ENCODE peak calls at places on chromosome 20, in ten cellular contexts. F, U, X, Z, T, L, E, D, H and G are unnamed samples.

GRCh38 chr20:49534314-49534713 is 33.6 kb downstream of the PTGIS start:
- DNase-seq in D (no peak), X (peak), Z (no peak), U (no peak), H (no peak), T (peak), L (peak), F (peak), E (peak), G (peak)

GRCh38 chr20:21303872-21304586 is 898 bp downstream of the XRN2 start:
- DNase-seq in U (no peak), T (no peak), X (no peak), H (no peak), Z (no peak), L (no peak), E (no peak), D (no peak), F (no peak), G (no peak)

GRCh38 chr20:62824476-62825287 is 7.8 kb downstream of the COL9A3 start:
- DNase-seq in U (no peak), X (no peak), Z (peak), L (peak), H (peak), D (no peak), E (peak), T (no peak), F (no peak), G (no peak)

GRCh38 chr20:20568604-20569205 is 143.7 kb downstream of the RALGAPA2 start:
- DNase-seq in E (no peak), H (no peak), D (no peak), U (no peak), L (peak), X (no peak), Z (no peak), F (no peak), T (peak), G (peak)

GRCh38 chr20:64244870-64245603 is 10.5 kb upstream of the PCMTD2 start:
- DNase-seq in T (no peak), D (no peak), F (no peak), U (no peak), H (no peak), Z (no peak), X (peak), L (no peak), E (peak), G (no peak)

GRCh38 chr20:20594171-20594530 is 118.3 kb downstream of the RALGAPA2 start:
- DNase-seq in Z (no peak), L (peak), H (no peak), E (no peak), X (no peak), U (no peak), F (no peak), D (no peak), T (peak), G (no peak)

GRCh38 chr20:38153011-38153329 is 12.1 kb downstream of the TGM2 start:
- DNase-seq in H (no peak), U (no peak), Z (no peak), X (no peak), L (no peak), T (peak), E (no peak), D (no peak), F (no peak), G (no peak)

GRCh38 chr20:41664584-41664983 is 46.4 kb upstream of the CHD6 start:
- DNase-seq in Z (no peak), U (no peak), L (peak), T (peak), X (no peak), F (no peak), D (no peak), E (no peak), H (no peak), G (no peak)

DNA sequence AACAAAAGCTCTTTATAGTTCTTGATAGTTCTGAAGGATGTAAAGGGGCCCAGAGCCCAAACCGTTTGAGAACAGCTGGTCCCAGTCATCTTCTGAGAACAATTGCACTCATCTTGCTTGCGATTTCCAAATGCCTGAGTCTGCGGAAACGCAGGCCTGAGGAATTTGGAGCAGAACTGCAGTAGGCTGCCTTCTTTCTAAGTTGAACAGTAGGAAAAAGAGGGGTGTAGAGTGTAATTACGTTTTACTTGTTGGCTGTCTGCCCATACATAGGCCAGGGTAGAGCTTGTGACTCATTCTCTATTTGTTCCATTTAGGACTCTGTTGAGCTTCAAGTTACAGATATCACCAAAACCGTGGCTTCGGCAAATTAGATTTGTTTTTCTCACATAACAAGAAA is 42.0 kb upstream of the KIF16B start:
- DNase-seq in D (no peak), H (no peak), T (no peak), L (no peak), F (peak), E (no peak), X (peak), U (no peak), Z (no peak), G (no peak)
- H3K27ac ChIP-seq in D (peak), H (no peak), T (no peak), L (no peak), F (no peak), E (no peak), X (no peak), U (no peak), Z (no peak), G (no peak)

GRCh38 chr20:33676652-33677645 is 2.7 kb upstream of the NECAB3 start:
- DNase-seq in L (no peak), X (peak), D (no peak), F (no peak), Z (no peak), U (no peak), E (no peak), T (no peak), H (no peak), G (no peak)

GRCh38 chr20:33675127-33675954 is 1.1 kb upstream of the NECAB3 start:
- DNase-seq in E (no peak), L (no peak), U (no peak), F (no peak), Z (no peak), X (peak), T (no peak), H (peak), D (no peak), G (no peak)

GRCh38 chr20:33674294-33675126 is at the start of gene NECAB3:
- DNase-seq in T (peak), L (peak), E (peak), H (peak), D (peak), U (peak), Z (peak), F (no peak), X (peak), G (peak)

GRCh38 chr20:33677991-33678431 is 3.8 kb upstream of the NECAB3 start:
- DNase-seq in Z (peak), U (no peak), E (no peak), T (no peak), D (peak), L (no peak), F (no peak), X (peak), H (no peak), G (no peak)

DNA sequence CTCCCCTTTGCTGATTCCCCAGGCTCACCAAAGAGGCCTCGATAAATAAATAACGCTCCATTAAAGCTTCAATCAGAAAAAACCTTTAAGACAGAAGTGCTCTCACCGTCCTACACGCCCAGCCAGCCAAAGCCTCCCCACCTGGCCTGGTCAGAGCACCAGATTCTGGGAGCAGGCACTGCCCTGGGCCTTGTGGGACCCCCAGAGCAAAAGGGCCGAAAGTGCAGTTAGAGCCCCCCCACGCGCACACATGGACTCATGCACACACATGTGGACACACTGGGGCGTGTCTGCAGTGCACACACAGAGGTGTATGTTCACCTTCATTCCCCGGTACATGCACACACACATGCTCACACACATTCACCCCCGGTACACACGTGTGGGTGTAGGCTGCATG is 1.9 kb upstream of the NECAB3 start:
- DNase-seq in U (no peak), Z (no peak), X (peak), F (no peak), D (no peak), T (no peak), E (no peak), L (no peak), H (no peak), G (no peak)
- H3K27ac ChIP-seq in U (peak), Z (peak), X (peak), F (no peak), D (peak), T (no peak), E (no peak), L (no peak), H (peak), G (no peak)

GRCh38 chr20:51563597-51564332 is 21.2 kb upstream of the NFATC2 start:
- DNase-seq in F (peak), U (no peak), L (peak), Z (peak), D (peak), T (peak), H (peak), X (peak), E (peak), G (no peak)
- H3K27ac ChIP-seq in F (no peak), U (peak), L (no peak), Z (peak), D (peak), T (peak), H (peak), X (peak), E (no peak), G (no peak)

DNA sequence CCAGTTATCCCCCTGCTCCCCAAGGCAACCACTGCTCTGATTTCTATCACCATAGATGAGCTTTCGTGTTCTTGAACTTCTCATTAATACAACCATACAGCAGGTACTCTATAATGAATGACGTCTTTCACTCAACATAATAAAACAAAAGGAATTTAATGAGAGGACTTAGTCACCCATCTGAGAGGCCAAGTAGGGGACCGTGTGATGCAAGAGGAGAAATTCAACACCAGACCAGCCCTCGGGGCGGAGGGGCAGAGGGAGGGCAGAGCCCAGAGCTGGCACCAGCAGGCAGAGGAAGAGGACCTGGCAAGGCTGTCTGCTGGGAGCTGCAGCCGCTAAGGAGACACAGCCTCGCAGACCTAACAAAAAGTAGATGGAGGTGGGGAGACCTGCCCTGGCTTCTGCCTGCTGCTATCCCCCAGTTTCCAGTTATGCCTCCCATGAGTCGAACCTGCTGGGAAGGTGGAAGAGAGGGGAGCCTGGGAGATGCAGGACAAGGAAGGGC is 13.7 kb downstream of the CCN5 start:
- DNase-seq in D (peak), H (peak), L (peak), T (peak), E (peak), X (no peak), U (peak), F (no peak), Z (peak), G (peak)
- H3K27ac ChIP-seq in D (peak), H (peak), L (no peak), T (peak), E (no peak), X (no peak), U (no peak), F (no peak), Z (peak), G (no peak)

DNA sequence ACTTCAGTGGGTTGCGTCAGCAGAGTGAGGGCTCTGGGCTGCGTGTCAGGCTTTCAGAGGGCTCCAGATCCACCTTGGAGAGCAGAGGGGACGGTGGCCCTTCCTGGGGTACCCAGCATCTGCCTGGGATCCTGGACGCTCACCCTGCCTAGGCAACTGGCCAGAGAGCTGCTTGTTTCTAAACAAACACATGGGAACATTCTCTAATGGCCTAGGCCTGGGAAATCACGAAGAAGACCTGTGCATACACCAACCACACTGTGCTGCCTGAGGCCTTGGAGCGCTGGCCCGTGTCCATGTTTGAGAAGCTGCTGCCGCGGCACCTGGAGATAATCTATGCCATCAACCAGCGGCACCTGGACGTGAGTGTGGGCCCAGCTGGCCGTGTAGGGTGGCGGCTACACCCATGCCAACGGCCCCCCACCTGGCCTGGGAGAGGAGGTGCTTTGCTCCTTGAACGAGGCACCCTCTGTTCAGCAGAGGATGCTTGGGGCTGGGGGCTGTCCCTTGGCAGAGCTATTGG is 32.2 kb downstream of the PYGB start:
- DNase-seq in X (peak), U (no peak), D (peak), L (no peak), Z (no peak), H (peak), T (no peak), F (no peak), E (no peak), G (no peak)
- H3K27ac ChIP-seq in X (no peak), U (no peak), D (peak), L (no peak), Z (peak), H (no peak), T (no peak), F (no peak), E (no peak), G (no peak)

DNA sequence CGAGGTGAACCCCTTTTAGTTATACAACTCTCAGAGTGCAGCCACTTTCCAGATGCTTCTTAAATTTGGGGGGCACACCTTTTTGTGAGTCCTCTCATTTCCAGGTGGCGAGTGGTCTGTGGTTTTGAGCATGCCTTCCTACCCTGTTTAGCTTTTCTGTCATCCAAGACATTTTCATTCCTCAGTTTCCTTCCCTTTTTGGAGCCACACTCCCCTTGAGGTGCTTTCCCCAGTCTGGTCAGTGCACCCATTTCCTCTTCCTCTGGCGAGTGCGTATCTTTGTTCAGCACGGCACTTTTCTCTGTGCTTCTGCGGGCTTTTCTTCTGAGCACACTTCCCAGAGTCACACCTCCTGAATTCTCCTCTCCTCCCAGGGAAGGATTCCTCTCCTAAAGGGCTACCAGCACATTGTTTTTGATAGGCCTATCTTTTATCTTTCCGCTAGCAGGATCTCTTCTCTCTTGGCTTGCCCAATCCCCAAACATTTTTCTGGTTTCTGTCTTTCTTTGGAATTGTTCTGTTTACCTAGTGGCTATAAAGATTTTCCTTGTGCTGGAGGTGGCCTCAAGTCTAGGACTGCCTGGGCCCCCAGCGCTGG is 1.4 kb downstream of the PHF20 start:
- DNase-seq in D (no peak), U (no peak), T (no peak), X (no peak), F (no peak), E (no peak), H (no peak), Z (no peak), L (peak), G (no peak)
- H3K27ac ChIP-seq in D (peak), U (peak), T (peak), X (peak), F (no peak), E (no peak), H (peak), Z (peak), L (no peak), G (peak)

GRCh38 chr20:44495257-44495656 is 19.6 kb downstream of the TTPAL start:
- DNase-seq in T (no peak), H (no peak), L (no peak), E (no peak), F (no peak), D (no peak), Z (no peak), U (no peak), X (no peak), G (no peak)

GRCh38 chr20:44491635-44492395 is 16.1 kb downstream of the TTPAL start:
- DNase-seq in Z (no peak), H (no peak), T (no peak), U (no peak), E (no peak), F (no peak), D (no peak), X (no peak), L (no peak), G (no peak)

GRCh38 chr20:44494681-44495080 is 19.0 kb downstream of the TTPAL start:
- DNase-seq in U (no peak), X (no peak), L (no peak), H (no peak), Z (no peak), F (no peak), D (no peak), T (no peak), E (no peak), G (no peak)

GRCh38 chr20:44495802-44496481 is 20.3 kb downstream of the TTPAL start:
- DNase-seq in T (peak), D (no peak), U (no peak), X (no peak), E (no peak), Z (no peak), H (no peak), L (no peak), F (peak), G (no peak)

GRCh38 chr20:44494266-44494665 is 18.6 kb downstream of the TTPAL start:
- DNase-seq in Z (no peak), E (no peak), X (no peak), D (no peak), H (no peak), U (no peak), T (no peak), F (peak), L (no peak), G (no peak)
- H3K27ac ChIP-seq in Z (no peak), E (no peak), X (peak), D (no peak), H (peak), U (peak), T (peak), F (peak), L (no peak), G (no peak)

DNA sequence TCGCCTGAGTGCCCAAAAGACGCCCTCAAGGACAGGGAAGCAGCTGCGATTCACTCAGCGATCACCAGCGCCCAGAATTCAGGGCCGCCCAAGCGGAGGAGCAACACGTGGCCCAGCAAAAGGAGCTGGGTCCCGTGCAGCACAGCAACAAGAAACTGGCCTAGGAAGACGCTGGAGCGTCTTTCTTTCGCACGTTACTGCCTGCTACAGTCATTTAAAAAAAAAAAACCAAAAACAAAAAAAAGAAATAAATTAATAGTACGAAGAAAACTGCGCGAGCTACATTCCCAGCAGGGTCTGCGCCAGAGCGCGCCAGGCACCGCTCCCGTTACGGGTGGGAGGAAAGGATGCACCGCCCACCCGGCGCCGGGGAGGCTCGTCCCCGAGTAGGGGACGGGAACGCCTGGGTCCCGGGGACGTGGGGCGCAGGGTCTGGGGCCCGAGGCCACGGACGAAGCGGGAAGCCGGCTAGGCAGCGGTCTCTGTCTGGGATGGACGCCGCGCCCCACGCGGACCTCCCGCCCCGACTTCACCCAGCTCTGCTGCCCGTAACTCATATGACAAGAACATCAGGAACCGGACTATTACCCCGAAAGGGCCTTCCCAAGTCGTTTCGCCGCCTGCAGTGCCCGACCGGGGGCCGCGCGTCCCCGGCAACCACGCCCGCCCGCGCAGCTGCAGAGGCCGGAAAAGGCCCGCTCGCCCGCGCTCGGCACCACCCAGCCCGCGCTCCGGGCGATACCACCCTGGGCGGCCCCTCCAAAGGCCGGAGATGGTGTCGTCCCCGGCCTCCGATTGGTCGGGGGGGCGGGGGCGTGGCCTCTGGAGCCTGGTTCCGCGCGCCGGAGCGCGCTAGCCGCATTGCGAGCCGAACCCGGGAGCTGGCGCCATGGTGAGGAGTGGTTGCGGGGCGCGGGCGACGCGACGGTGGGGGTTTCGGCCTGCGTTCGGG is at the start of gene NOP56:
- DNase-seq in U (peak), E (peak), L (peak), D (peak), Z (peak), H (peak), X (peak), F (peak), T (peak), G (peak)
- H3K27ac ChIP-seq in U (peak), E (no peak), L (peak), D (peak), Z (peak), H (peak), X (peak), F (peak), T (peak), G (peak)

GRCh38 chr20:58593880-58594473 is 57.1 kb upstream of the STX16 start:
- DNase-seq in E (no peak), F (no peak), U (no peak), D (no peak), H (no peak), X (no peak), L (peak), T (no peak), Z (no peak), G (no peak)
- H3K27ac ChIP-seq in E (no peak), F (no peak), U (no peak), D (no peak), H (no peak), X (no peak), L (no peak), T (no peak), Z (no peak), G (no peak)